ENCODE peak calls at places on chromosomes 7 and 10, in six cellular contexts. U is left cardiac atrium, V is cardiac fibroblast, Q is ureter, S is AG09319, B is T-cell. L is an unnamed sample.

GRCh38 chr7:38368191-38368605 is 94.8 kb upstream of the TARP start:
- DNase-seq in V (peak), U (peak), S (no peak), B (peak), Q (peak), L (peak)

GRCh38 chr7:100481466-100481865 is 2.3 kb upstream of the NYAP1 start:
- DNase-seq in Q (no peak), V (no peak), B (no peak), S (no peak), U (no peak), L (no peak)

GRCh38 chr7:131829911-131830310 is 273.5 kb upstream of the PODXL start:
- DNase-seq in B (no peak), S (no peak), Q (no peak), U (peak), V (no peak), L (peak)

GRCh38 chr7:130668258-130669050 is at the start of gene COPG2:
- DNase-seq in U (peak), B (peak), V (peak), S (no peak), Q (peak), L (peak)

GRCh38 chr10:21912583-21912982 is 90.9 kb downstream of the DNAJC1 start:
- DNase-seq in U (no peak), V (no peak), Q (no peak), S (no peak), B (no peak), L (no peak)

GRCh38 chr10:48289652-48290238 is 15.2 kb upstream of the FRMPD2 start:
- DNase-seq in U (peak), S (no peak), B (peak), Q (no peak), V (peak), L (peak)

GRCh38 chr10:113746188-113746950 is 5.1 kb upstream of the PLEKHS1 start:
- DNase-seq in V (peak), S (no peak), U (no peak), B (no peak), Q (peak), L (no peak)

GRCh38 chr7:16743207-16743606 is 10.3 kb upstream of the TSPAN13 start:
- DNase-seq in B (no peak), V (peak), U (no peak), S (no peak), Q (no peak), L (no peak)

GRCh38 chr10:5551531-5552375 is 27.0 kb downstream of the CALML3 start:
- DNase-seq in S (no peak), V (no peak), B (peak), U (peak), Q (no peak), L (no peak)

GRCh38 chr10:71970331-71970730 is 6.1 kb downstream of the CHST3 start:
- DNase-seq in V (no peak), U (no peak), S (no peak), Q (no peak), B (no peak), L (no peak)

GRCh38 chr7:51007708-51008505 is 225.2 kb upstream of the GRB10 start:
- DNase-seq in S (no peak), U (no peak), V (no peak), B (no peak), Q (no peak), L (no peak)

GRCh38 chr7:35389636-35390035 is 135.7 kb upstream of the TBX20 start:
- DNase-seq in Q (peak), B (no peak), S (no peak), U (no peak), V (no peak), L (no peak)

GRCh38 chr7:95066736-95067530 is 159.5 kb downstream of the PPP1R9A start:
- DNase-seq in V (peak), B (no peak), Q (no peak), U (no peak), S (no peak), L (no peak)

GRCh38 chr10:14692344-14693199 is 82.1 kb downstream of the FAM107B start:
- DNase-seq in B (no peak), V (no peak), Q (no peak), S (no peak), U (no peak), L (no peak)

GRCh38 chr10:70277396-70278030 is 6.3 kb downstream of the NPFFR1 start:
- DNase-seq in Q (no peak), S (no peak), B (no peak), U (no peak), V (no peak), L (no peak)